ENCODE peak calls at places on chromosomes 16 and 17, in four cellular contexts. Y is CD8-positive, alpha-beta memory T cell; R is mesenchymal stem cell; L is heart right ventricle. C is an unnamed sample.

GRCh38 chr17:78401891-78402290 is 23.4 kb downstream of the PGS1 start:
- DNase-seq in Y (no peak), L (no peak), R (no peak), C (peak; percentile 57)

GRCh38 chr17:49381793-49382192 is 19.7 kb upstream of the ZNF652 start:
- DNase-seq in L (no peak), Y (no peak), R (no peak), C (no peak)

GRCh38 chr17:50953518-50953830 is 87.3 kb upstream of the TOB1 start:
- DNase-seq in L (no peak), R (no peak), Y (no peak), C (no peak)

GRCh38 chr16:57997528-57998265 is 2.8 kb downstream of the ZNF319 start:
- DNase-seq in Y (no peak), L (no peak), R (no peak), C (no peak)

GRCh38 chr17:40637931-40638330 is 9.7 kb downstream of the SMARCE1 start:
- DNase-seq in L (no peak), R (no peak), Y (no peak), C (no peak)

GRCh38 chr17:33889079-33889478 is 366.0 kb upstream of the CCL2 start:
- DNase-seq in L (no peak), Y (no peak), R (no peak), C (no peak)

GRCh38 chr17:7974638-7975131 is 27.7 kb upstream of the GUCY2D start:
- DNase-seq in R (no peak), L (no peak), Y (no peak), C (no peak)

GRCh38 chr17:29140631-29141483 is 39.3 kb downstream of the MYO18A start:
- DNase-seq in L (peak; percentile 65), R (peak; percentile 72), Y (peak; percentile 63), C (peak; percentile 83)

GRCh38 chr17:78689029-78689428 is 93.0 kb downstream of the CYTH1 start:
- DNase-seq in R (no peak), Y (no peak), L (no peak), C (no peak)

GRCh38 chr16:87528690-87529579 is 36.1 kb upstream of the ZCCHC14 start:
- DNase-seq in R (no peak), L (no peak), Y (no peak), C (no peak)

GRCh38 chr17:14069251-14069981 is at the start of gene COX10:
- DNase-seq in Y (peak; percentile 77), L (peak; percentile 88), R (peak; percentile 87), C (peak; percentile 97)

GRCh38 chr16:80346160-80346632 is 194.6 kb upstream of the DYNLRB2 start:
- DNase-seq in L (no peak), R (no peak), Y (no peak), C (no peak)

GRCh38 chr16:49120631-49121030 is 161.0 kb downstream of the CBLN1 start:
- DNase-seq in R (no peak), L (no peak), Y (no peak), C (no peak)

GRCh38 chr17:1484586-1485310 is 7.7 kb downstream of the MYO1C start:
- DNase-seq in R (peak; percentile 81), Y (peak; percentile 58), L (peak; percentile 74), C (peak; percentile 72)

GRCh38 chr17:78611636-78612035 is 34.4 kb upstream of the DNAH17 start:
- DNase-seq in L (peak; percentile 23), Y (no peak), R (peak; percentile 87), C (no peak)

GRCh38 chr16:77183137-77183536 is 7.9 kb upstream of the MON1B start:
- DNase-seq in L (no peak), Y (no peak), R (no peak), C (no peak)

DNA sequence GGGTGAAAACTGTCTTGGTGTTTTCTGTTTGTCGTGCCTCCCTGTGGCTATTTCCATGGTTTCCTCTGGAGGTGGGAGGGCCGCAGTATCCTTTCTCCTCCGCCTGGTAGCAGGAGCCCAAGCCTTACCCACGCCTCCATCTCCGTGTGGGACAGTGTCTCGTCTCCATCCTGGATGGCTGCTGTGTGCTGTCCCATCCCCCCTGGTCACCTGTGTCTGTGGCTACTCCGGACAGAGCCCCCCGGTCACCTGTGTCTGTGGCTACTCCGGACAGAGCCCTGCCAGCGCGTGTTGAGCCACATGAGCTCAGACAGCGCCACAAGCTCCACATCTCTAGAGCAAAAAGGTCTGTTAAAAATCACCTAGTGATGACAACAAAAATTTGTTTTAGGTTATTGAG is 198.2 kb upstream of the CHMP6 start:
- DNase-seq in L (no peak), R (no peak), Y (no peak), C (peak; percentile 22)
- H3K4me1 ChIP-seq in L (peaks cover 35% of the 10 kb centered on the region), R (peaks cover 33% of the 10 kb centered on the region), Y (peaks cover 46% of the 10 kb centered on the region), C (peaks cover 9% of the 10 kb centered on the region)

GRCh38 chr16:75078886-75079285 is 37.7 kb downstream of the LDHD start:
- DNase-seq in R (no peak), Y (no peak), L (no peak), C (no peak)

GRCh38 chr16:75074920-75075687 is 41.5 kb downstream of the LDHD start:
- DNase-seq in R (no peak), L (no peak), Y (peak; percentile 90), C (peak; percentile 50)

GRCh38 chr16:75074415-75074793 is 42.2 kb downstream of the LDHD start:
- DNase-seq in R (no peak), Y (no peak), L (no peak), C (no peak)

GRCh38 chr16:75073551-75074414 is 42.8 kb downstream of the LDHD start:
- DNase-seq in R (no peak), Y (no peak), L (no peak), C (no peak)

GRCh38 chr16:75075688-75076268 is 40.8 kb downstream of the LDHD start:
- DNase-seq in Y (no peak), R (no peak), L (no peak), C (no peak)
- H3K9me3 ChIP-seq in Y (no peaks in the 10 kb centered on the region), R (no peaks in the 10 kb centered on the region), L (no peaks in the 10 kb centered on the region), C (no peaks in the 10 kb centered on the region)

DNA sequence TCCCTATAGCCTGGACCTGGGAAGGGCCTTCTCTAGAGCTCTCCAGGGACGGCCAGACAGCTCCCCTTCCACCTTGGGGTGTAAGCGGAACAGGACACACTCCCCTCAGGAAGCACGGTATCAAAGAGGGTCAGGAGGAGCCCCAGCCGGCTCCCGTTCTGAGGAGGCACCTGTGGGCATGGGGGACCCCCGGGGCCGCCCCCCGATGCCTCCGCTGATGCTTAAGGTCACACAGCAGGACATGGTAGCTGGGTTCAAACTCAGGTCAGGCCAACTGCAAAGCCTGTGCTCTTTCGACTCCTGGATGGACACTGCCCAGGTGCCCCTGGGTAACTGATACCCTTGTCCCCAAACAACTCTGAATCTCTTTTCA is 49.8 kb downstream of the CMIP start:
- DNase-seq in L (no peak), Y (no peak), R (no peak), C (no peak)
- H3K27ac ChIP-seq in L (peak overlapping the region; percentile 75), Y (no peak overlapping the region), R (no peak overlapping the region), C (peak overlapping the region; percentile 7)

GRCh38 chr17:59752446-59752845 is 45.0 kb downstream of the VMP1 start:
- DNase-seq in L (no peak), R (no peak), Y (no peak), C (no peak)
- H3K4me1 ChIP-seq in L (no peaks in the 10 kb centered on the region), R (peaks cover 8% of the 10 kb centered on the region), Y (peaks cover 8% of the 10 kb centered on the region), C (peaks cover 18% of the 10 kb centered on the region)

C was measured in left lung.